ENCODE peak calls at places on chromosomes 16 and 17, in eight cellular contexts. Q is activated T-helper 9 cell treated with anti-CD3 and anti-CD28 coated beads, Interleukin-2, amount 50 U/mL, for 16 hours; C is NAMALWA; H is fibroblast of gingiva; Z is CD4-positive, alpha-beta T cell; D is stimulated activated CD8-positive, alpha-beta memory T cell treated with anti-CD3 and anti-CD28 coated beads, Interleukin-7, amount 100 ng/mL, for 24 hours; A is kidney glomerular epithelial cell; V is NCI-H345. E is an unnamed sample.

GRCh38 chr16:59899940-59900339 is 1165.8 kb upstream of the GOT2 start:
- DNase-seq in Q (no peak), C (no peak), H (no peak), Z (no peak), D (no peak), A (no peak), V (no peak), E (no peak)

GRCh38 chr17:78170692-78171590 is 2.6 kb downstream of the SYNGR2 start:
- DNase-seq in Q (no peak), C (no peak), H (no peak), Z (no peak), D (no peak), A (no peak), V (no peak), E (no peak)

GRCh38 chr16:83215417-83216001 is 588.7 kb downstream of the CDH13 start:
- DNase-seq in Q (no peak), C (peak), H (no peak), Z (peak), D (peak), A (no peak), V (no peak), E (no peak)

GRCh38 chr16:88700636-88701482 is 5.3 kb downstream of the RNF166 start:
- DNase-seq in Q (peak), C (peak), H (peak), Z (peak), D (peak), A (peak), V (no peak), E (no peak)

GRCh38 chr17:79577485-79578187 is 33.2 kb downstream of the RBFOX3 start:
- DNase-seq in Q (no peak), C (no peak), H (no peak), Z (no peak), D (no peak), A (no peak), V (no peak), E (no peak)

GRCh38 chr16:53960050-53960812 is 256.3 kb downstream of the FTO start:
- DNase-seq in Q (no peak), C (no peak), H (no peak), Z (no peak), D (no peak), A (no peak), V (no peak), E (no peak)

GRCh38 chr17:27519550-27519949 is 63.3 kb downstream of the KSR1 start:
- DNase-seq in Q (no peak), C (no peak), H (no peak), Z (no peak), D (no peak), A (no peak), V (no peak), E (no peak)

GRCh38 chr17:64686705-64687104 is 24.6 kb upstream of the SMURF2 start:
- DNase-seq in Q (no peak), C (no peak), H (no peak), Z (no peak), D (no peak), A (no peak), V (peak), E (no peak)

E was measured in NCI-H510A.